ENCODE peak calls at places on chromosomes 5 and 9, in ten cellular contexts. One of them, this sample, is unnamed.

GRCh38 chr9:34479316-34479865 is 20.8 kb downstream of the DNAI1 start:
- DNase-seq in breast epithelium: no peak
- DNase-seq in Peyer's patch: no peak
- DNase-seq in CD8-positive, alpha-beta memory T cell: no peak
- DNase-seq in dorsolateral prefrontal cortex: no peak
- DNase-seq in AG04450: no peak
- DNase-seq in left ventricle myocardium inferior: no peak
- DNase-seq in mesendoderm: no peak
- DNase-seq in H9: no peak
- DNase-seq in body of pancreas: no peak
- DNase-seq in this sample: no peak

GRCh38 chr9:133054194-133054890 is 7.4 kb upstream of the CEL start:
- DNase-seq in mesendoderm: no peak
- DNase-seq in left ventricle myocardium inferior: peak; percentile 79
- DNase-seq in H9: no peak
- DNase-seq in CD8-positive, alpha-beta memory T cell: no peak
- DNase-seq in dorsolateral prefrontal cortex: no peak
- DNase-seq in AG04450: no peak
- DNase-seq in Peyer's patch: no peak
- DNase-seq in breast epithelium: no peak
- DNase-seq in body of pancreas: peak; percentile 60
- DNase-seq in this sample: no peak

GRCh38 chr5:115136294-115136693 is 33.4 kb downstream of the TRIM36 start:
- DNase-seq in H9: no peak
- DNase-seq in AG04450: no peak
- DNase-seq in body of pancreas: no peak
- DNase-seq in CD8-positive, alpha-beta memory T cell: no peak
- DNase-seq in dorsolateral prefrontal cortex: no peak
- DNase-seq in Peyer's patch: no peak
- DNase-seq in mesendoderm: no peak
- DNase-seq in breast epithelium: no peak
- DNase-seq in left ventricle myocardium inferior: no peak
- DNase-seq in this sample: no peak

GRCh38 chr9:109012876-109013677 is at the start of gene CTNNAL1:
- DNase-seq in body of pancreas: peak; percentile 94
- DNase-seq in AG04450: peak; percentile 54
- DNase-seq in dorsolateral prefrontal cortex: peak; percentile 83
- DNase-seq in Peyer's patch: peak; percentile 97
- DNase-seq in mesendoderm: peak; percentile 96
- DNase-seq in H9: peak; percentile 98
- DNase-seq in CD8-positive, alpha-beta memory T cell: peak; percentile 85
- DNase-seq in left ventricle myocardium inferior: peak; percentile 97
- DNase-seq in breast epithelium: peak; percentile 91
- DNase-seq in this sample: peak; percentile 93

GRCh38 chr9:116767219-116767618 is 80.1 kb downstream of the TRIM32 start:
- DNase-seq in H9: no peak
- DNase-seq in mesendoderm: no peak
- DNase-seq in Peyer's patch: no peak
- DNase-seq in dorsolateral prefrontal cortex: no peak
- DNase-seq in AG04450: no peak
- DNase-seq in left ventricle myocardium inferior: no peak
- DNase-seq in body of pancreas: no peak
- DNase-seq in breast epithelium: no peak
- DNase-seq in CD8-positive, alpha-beta memory T cell: no peak
- DNase-seq in this sample: no peak

GRCh38 chr9:69981686-69982450 is 61.8 kb upstream of the MAMDC2 start:
- DNase-seq in mesendoderm: peak; percentile 36
- DNase-seq in Peyer's patch: no peak
- DNase-seq in CD8-positive, alpha-beta memory T cell: no peak
- DNase-seq in left ventricle myocardium inferior: no peak
- DNase-seq in AG04450: no peak
- DNase-seq in H9: no peak
- DNase-seq in breast epithelium: no peak
- DNase-seq in dorsolateral prefrontal cortex: no peak
- DNase-seq in body of pancreas: no peak
- DNase-seq in this sample: no peak

GRCh38 chr9:134330590-134330989 is 4.3 kb downstream of the RXRA start:
- DNase-seq in dorsolateral prefrontal cortex: no peak
- DNase-seq in Peyer's patch: no peak
- DNase-seq in body of pancreas: no peak
- DNase-seq in mesendoderm: no peak
- DNase-seq in CD8-positive, alpha-beta memory T cell: no peak
- DNase-seq in AG04450: no peak
- DNase-seq in H9: no peak
- DNase-seq in breast epithelium: no peak
- DNase-seq in left ventricle myocardium inferior: peak; percentile 6
- DNase-seq in this sample: no peak

GRCh38 chr5:112479418-112479817 is 60.3 kb upstream of the EPB41L4A start:
- DNase-seq in left ventricle myocardium inferior: no peak
- DNase-seq in mesendoderm: no peak
- DNase-seq in breast epithelium: no peak
- DNase-seq in body of pancreas: no peak
- DNase-seq in AG04450: peak; percentile 3
- DNase-seq in Peyer's patch: no peak
- DNase-seq in H9: no peak
- DNase-seq in CD8-positive, alpha-beta memory T cell: no peak
- DNase-seq in dorsolateral prefrontal cortex: no peak
- DNase-seq in this sample: peak; percentile 56

GRCh38 chr5:156589859-156590216 is 260.3 kb upstream of the PPP1R2B start:
- DNase-seq in CD8-positive, alpha-beta memory T cell: no peak
- DNase-seq in Peyer's patch: no peak
- DNase-seq in left ventricle myocardium inferior: no peak
- DNase-seq in AG04450: no peak
- DNase-seq in H9: no peak
- DNase-seq in breast epithelium: no peak
- DNase-seq in dorsolateral prefrontal cortex: peak; percentile 53
- DNase-seq in mesendoderm: no peak
- DNase-seq in body of pancreas: no peak
- DNase-seq in this sample: no peak

GRCh38 chr9:92294297-92294676 is 790 bp upstream of the IARS1 start:
- DNase-seq in H9: peak; percentile 30
- DNase-seq in CD8-positive, alpha-beta memory T cell: no peak
- DNase-seq in Peyer's patch: peak; percentile 48
- DNase-seq in dorsolateral prefrontal cortex: no peak
- DNase-seq in AG04450: no peak
- DNase-seq in left ventricle myocardium inferior: no peak
- DNase-seq in body of pancreas: no peak
- DNase-seq in mesendoderm: peak; percentile 48
- DNase-seq in breast epithelium: no peak
- DNase-seq in this sample: no peak

GRCh38 chr9:107283621-107284616 is 840 bp downstream of the RAD23B start:
- DNase-seq in left ventricle myocardium inferior: peak; percentile 72
- DNase-seq in H9: peak; percentile 91
- DNase-seq in Peyer's patch: peak; percentile 88
- DNase-seq in breast epithelium: peak; percentile 69
- DNase-seq in CD8-positive, alpha-beta memory T cell: peak; percentile 69
- DNase-seq in mesendoderm: peak; percentile 96
- DNase-seq in dorsolateral prefrontal cortex: peak; percentile 35
- DNase-seq in body of pancreas: peak; percentile 81
- DNase-seq in AG04450: peak; percentile 29
- DNase-seq in this sample: peak; percentile 81

GRCh38 chr9:107285292-107285691 is 2.2 kb downstream of the RAD23B start:
- DNase-seq in dorsolateral prefrontal cortex: no peak
- DNase-seq in AG04450: no peak
- DNase-seq in Peyer's patch: no peak
- DNase-seq in left ventricle myocardium inferior: no peak
- DNase-seq in H9: no peak
- DNase-seq in breast epithelium: no peak
- DNase-seq in body of pancreas: no peak
- DNase-seq in mesendoderm: no peak
- DNase-seq in CD8-positive, alpha-beta memory T cell: no peak
- DNase-seq in this sample: no peak

GRCh38 chr9:107288701-107289100 is 5.6 kb downstream of the RAD23B start:
- DNase-seq in mesendoderm: peak; percentile 91
- DNase-seq in body of pancreas: no peak
- DNase-seq in left ventricle myocardium inferior: no peak
- DNase-seq in H9: no peak
- DNase-seq in CD8-positive, alpha-beta memory T cell: no peak
- DNase-seq in dorsolateral prefrontal cortex: no peak
- DNase-seq in breast epithelium: no peak
- DNase-seq in AG04450: no peak
- DNase-seq in Peyer's patch: no peak
- DNase-seq in this sample: no peak

GRCh38 chr9:107284636-107285035 is 1.6 kb downstream of the RAD23B start:
- DNase-seq in CD8-positive, alpha-beta memory T cell: no peak
- DNase-seq in body of pancreas: no peak
- DNase-seq in H9: no peak
- DNase-seq in AG04450: no peak
- DNase-seq in dorsolateral prefrontal cortex: no peak
- DNase-seq in breast epithelium: no peak
- DNase-seq in Peyer's patch: no peak
- DNase-seq in left ventricle myocardium inferior: no peak
- DNase-seq in mesendoderm: no peak
- DNase-seq in this sample: no peak

GRCh38 chr9:107286057-107286456 is 3.0 kb downstream of the RAD23B start:
- DNase-seq in Peyer's patch: no peak
- DNase-seq in CD8-positive, alpha-beta memory T cell: no peak
- DNase-seq in breast epithelium: no peak
- DNase-seq in dorsolateral prefrontal cortex: no peak
- DNase-seq in left ventricle myocardium inferior: no peak
- DNase-seq in AG04450: no peak
- DNase-seq in H9: no peak
- DNase-seq in body of pancreas: no peak
- DNase-seq in mesendoderm: no peak
- DNase-seq in this sample: peak; percentile 43
- H3K27ac ChIP-seq in Peyer's patch: no peak overlapping the region
- H3K27ac ChIP-seq in CD8-positive, alpha-beta memory T cell: no peak overlapping the region
- H3K27ac ChIP-seq in breast epithelium: peak overlapping the region; percentile 98
- H3K27ac ChIP-seq in dorsolateral prefrontal cortex: no peak overlapping the region
- H3K27ac ChIP-seq in left ventricle myocardium inferior: no peak overlapping the region
- H3K27ac ChIP-seq in AG04450: no peak overlapping the region
- H3K27ac ChIP-seq in H9: no peak overlapping the region
- H3K27ac ChIP-seq in body of pancreas: no peak overlapping the region
- H3K27ac ChIP-seq in mesendoderm: no peak overlapping the region
- H3K27ac ChIP-seq in this sample: peak overlapping the region; percentile 100

DNA sequence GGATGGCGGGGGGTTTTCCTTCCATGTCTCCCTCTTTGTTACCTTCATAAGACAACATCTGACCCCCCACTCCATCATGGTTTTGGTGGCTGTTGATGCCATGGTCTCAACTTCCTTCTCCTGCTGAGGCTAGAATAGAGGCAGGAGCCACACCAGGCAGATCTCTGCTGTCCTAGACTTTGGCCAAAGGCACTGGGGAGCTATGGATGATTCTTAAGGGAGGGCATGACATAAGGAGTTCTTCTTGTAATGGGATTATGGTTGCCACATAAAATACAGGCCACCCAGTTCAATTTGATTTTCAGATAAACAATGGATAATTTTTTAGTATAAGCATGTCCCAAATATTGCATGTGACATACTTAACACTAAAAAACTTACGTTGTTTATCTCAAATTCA is 52.2 kb upstream of the IER5L start:
- DNase-seq in mesendoderm: no peak
- DNase-seq in body of pancreas: no peak
- DNase-seq in breast epithelium: no peak
- DNase-seq in left ventricle myocardium inferior: no peak
- DNase-seq in CD8-positive, alpha-beta memory T cell: no peak
- DNase-seq in AG04450: no peak
- DNase-seq in Peyer's patch: no peak
- DNase-seq in dorsolateral prefrontal cortex: no peak
- DNase-seq in H9: no peak
- DNase-seq in this sample: no peak
- H3K27ac ChIP-seq in mesendoderm: no peak overlapping the region
- H3K27ac ChIP-seq in body of pancreas: no peak overlapping the region
- H3K27ac ChIP-seq in breast epithelium: no peak overlapping the region
- H3K27ac ChIP-seq in left ventricle myocardium inferior: no peak overlapping the region
- H3K27ac ChIP-seq in CD8-positive, alpha-beta memory T cell: no peak overlapping the region
- H3K27ac ChIP-seq in AG04450: no peak overlapping the region
- H3K27ac ChIP-seq in Peyer's patch: no peak overlapping the region
- H3K27ac ChIP-seq in dorsolateral prefrontal cortex: no peak overlapping the region
- H3K27ac ChIP-seq in H9: no peak overlapping the region
- H3K27ac ChIP-seq in this sample: no peak overlapping the region

DNA sequence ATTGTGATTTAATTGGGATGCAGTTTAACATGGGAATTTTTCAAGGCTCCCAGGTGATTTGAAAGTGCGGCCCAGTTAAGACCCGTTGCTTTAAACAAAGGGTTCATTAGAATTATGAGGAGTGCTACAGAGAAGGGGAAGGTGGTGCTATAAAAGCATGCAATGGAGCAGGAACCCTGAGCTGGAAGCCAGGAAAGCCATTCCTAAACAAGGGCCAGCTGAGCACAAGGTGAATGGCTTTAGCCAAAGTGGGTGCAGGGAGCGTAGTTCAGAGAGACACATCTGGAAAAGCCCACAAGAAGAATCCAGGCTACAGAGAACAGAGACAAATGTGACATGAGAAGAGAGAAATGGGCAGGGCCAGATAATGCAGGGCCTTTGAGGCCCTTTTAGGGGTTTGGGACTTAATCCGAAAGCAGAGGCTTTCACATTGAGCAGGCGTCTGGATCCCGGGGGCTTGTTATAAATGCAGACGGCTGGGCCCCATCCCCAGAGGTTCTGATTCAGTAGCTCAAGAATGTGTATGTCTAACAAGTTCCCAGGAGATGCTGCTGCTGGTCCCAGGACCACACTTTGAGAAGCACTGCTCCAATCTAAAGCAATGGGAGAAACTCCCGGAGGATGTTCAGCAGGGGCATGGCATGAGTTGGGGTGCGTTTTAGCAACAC is 138.0 kb upstream of the WWC1 start:
- DNase-seq in mesendoderm: peak; percentile 53
- DNase-seq in dorsolateral prefrontal cortex: no peak
- DNase-seq in AG04450: no peak
- DNase-seq in H9: no peak
- DNase-seq in CD8-positive, alpha-beta memory T cell: no peak
- DNase-seq in left ventricle myocardium inferior: no peak
- DNase-seq in breast epithelium: no peak
- DNase-seq in Peyer's patch: no peak
- DNase-seq in body of pancreas: no peak
- DNase-seq in this sample: no peak
- H3K27ac ChIP-seq in mesendoderm: no peak overlapping the region
- H3K27ac ChIP-seq in dorsolateral prefrontal cortex: no peak overlapping the region
- H3K27ac ChIP-seq in AG04450: no peak overlapping the region
- H3K27ac ChIP-seq in H9: no peak overlapping the region
- H3K27ac ChIP-seq in CD8-positive, alpha-beta memory T cell: no peak overlapping the region
- H3K27ac ChIP-seq in left ventricle myocardium inferior: peak overlapping the region; percentile 73
- H3K27ac ChIP-seq in breast epithelium: no peak overlapping the region
- H3K27ac ChIP-seq in Peyer's patch: no peak overlapping the region
- H3K27ac ChIP-seq in body of pancreas: no peak overlapping the region
- H3K27ac ChIP-seq in this sample: no peak overlapping the region

DNA sequence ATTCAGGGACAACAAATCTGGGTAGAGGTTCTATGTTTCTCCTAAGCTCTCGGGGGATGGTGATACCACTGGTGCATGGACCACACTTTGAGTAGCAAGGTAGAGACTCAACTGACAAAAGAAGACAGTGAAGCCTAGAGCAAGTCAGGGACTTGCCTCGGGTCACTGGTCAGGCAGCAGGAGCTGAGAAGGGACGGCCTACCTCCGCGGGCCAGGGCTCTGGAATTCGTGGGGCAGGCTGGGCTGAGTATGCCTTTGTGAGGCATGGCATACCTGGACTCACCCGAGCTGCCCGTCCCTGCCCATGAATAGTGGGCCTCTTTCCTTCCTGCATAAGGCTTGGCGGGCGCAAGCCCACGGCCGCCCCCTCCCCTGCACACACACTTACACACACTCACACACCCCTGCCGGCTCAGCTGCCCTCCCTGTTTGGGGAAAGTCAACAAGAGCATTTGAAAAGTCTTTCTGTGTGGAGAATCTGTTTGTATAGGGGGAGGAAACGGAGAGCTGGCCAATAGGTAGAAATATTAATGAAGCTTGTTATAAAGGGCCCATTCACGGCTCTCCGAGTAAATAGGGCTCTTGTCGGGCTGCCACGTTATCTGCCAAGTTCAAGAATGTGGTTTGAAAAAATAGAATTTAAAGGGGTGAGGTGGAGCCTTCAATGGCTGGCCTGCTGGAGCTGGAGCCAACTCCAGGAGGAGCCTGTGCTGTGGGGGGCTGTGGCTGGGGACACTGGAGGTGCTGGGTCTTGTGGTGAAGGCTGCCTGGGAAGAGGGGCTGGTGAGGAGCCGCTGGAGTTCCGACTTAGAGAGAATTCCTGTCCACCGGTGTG is 19.1 kb upstream of the KIF12 start:
- DNase-seq in H9: no peak
- DNase-seq in dorsolateral prefrontal cortex: peak; percentile 38
- DNase-seq in AG04450: no peak
- DNase-seq in Peyer's patch: no peak
- DNase-seq in mesendoderm: no peak
- DNase-seq in breast epithelium: no peak
- DNase-seq in CD8-positive, alpha-beta memory T cell: no peak
- DNase-seq in left ventricle myocardium inferior: no peak
- DNase-seq in body of pancreas: peak; percentile 56
- DNase-seq in this sample: peak; percentile 75
- H3K27ac ChIP-seq in H9: no peak overlapping the region
- H3K27ac ChIP-seq in dorsolateral prefrontal cortex: no peak overlapping the region
- H3K27ac ChIP-seq in AG04450: no peak overlapping the region
- H3K27ac ChIP-seq in Peyer's patch: peak overlapping the region; percentile 30
- H3K27ac ChIP-seq in mesendoderm: no peak overlapping the region
- H3K27ac ChIP-seq in breast epithelium: peak overlapping the region; percentile 66
- H3K27ac ChIP-seq in CD8-positive, alpha-beta memory T cell: no peak overlapping the region
- H3K27ac ChIP-seq in left ventricle myocardium inferior: no peak overlapping the region
- H3K27ac ChIP-seq in body of pancreas: peak overlapping the region; percentile 54
- H3K27ac ChIP-seq in this sample: peak overlapping the region; percentile 42

This sample was measured in prostate gland.